ENCODE peak calls at places on chromosome 13, in four cellular contexts. Q is neural progenitor cell, Z is mesendoderm, L is GM23248. A is an unnamed sample.
A peak's percentile ranks its signal among the peaks of the same experiment; 100 is the strongest.

GRCh38 chr13:37107868-37108267 is 2.4 kb upstream of the CSNK1A1L start:
- DNase-seq in Q (no peak), Z (no peak), L (no peak), A (no peak)

GRCh38 chr13:24192811-24193162 is 32.3 kb downstream of the SPATA13 start:
- DNase-seq in Q (no peak), Z (no peak), L (no peak), A (peak; percentile 68)

GRCh38 chr13:57552441-57552840 is 79.1 kb upstream of the PCDH17 start:
- DNase-seq in Q (no peak), Z (no peak), L (no peak), A (no peak)

GRCh38 chr13:31722684-31723083 is 16.6 kb upstream of the RXFP2 start:
- DNase-seq in Q (no peak), Z (no peak), L (no peak), A (no peak)

GRCh38 chr13:107374038-107374437 is 806.1 kb upstream of the ARGLU1 start:
- DNase-seq in Q (no peak), Z (no peak), L (peak; percentile 28), A (no peak)

GRCh38 chr13:27007166-27007565 is 164.4 kb downstream of the USP12 start:
- DNase-seq in Q (peak; percentile 17), Z (no peak), L (no peak), A (peak; percentile 53)

GRCh38 chr13:50635504-50635903 is 208.0 kb downstream of the DLEU7 start:
- DNase-seq in Q (no peak), Z (peak; percentile 5), L (peak; percentile 39), A (no peak)

GRCh38 chr13:33312150-33312908 is 26.8 kb upstream of the STARD13 start:
- DNase-seq in Q (no peak), Z (peak; percentile 56), L (peak; percentile 45), A (no peak)

GRCh38 chr13:75762967-75763366 is 126.8 kb downstream of the LMO7 start:
- DNase-seq in Q (no peak), Z (no peak), L (no peak), A (no peak)

GRCh38 chr13:80239571-80240255 is 101.2 kb downstream of the SPRY2 start:
- DNase-seq in Q (no peak), Z (no peak), L (no peak), A (no peak)

GRCh38 chr13:37407156-37407555 is 191.4 kb downstream of the POSTN start:
- DNase-seq in Q (peak; percentile 6), Z (no peak), L (no peak), A (no peak)

GRCh38 chr13:36718686-36719085 is 44.9 kb downstream of the SERTM1 start:
- DNase-seq in Q (no peak), Z (no peak), L (no peak), A (no peak)

GRCh38 chr13:26503826-26504594 is 53.5 kb upstream of the WASF3 start:
- DNase-seq in Q (no peak), Z (no peak), L (no peak), A (no peak)

GRCh38 chr13:98142427-98143156 is at the start of gene FARP1:
- DNase-seq in Q (peak; percentile 94), Z (peak; percentile 84), L (peak; percentile 88), A (peak; percentile 89)

GRCh38 chr13:98143601-98144500 is 957 bp downstream of the FARP1 start:
- DNase-seq in Q (peak; percentile 63), Z (peak; percentile 27), L (peak; percentile 76), A (peak; percentile 55)

GRCh38 chr13:98141938-98142426 is 912 bp upstream of the FARP1 start:
- DNase-seq in Q (peak; percentile 69), Z (peak; percentile 70), L (no peak), A (peak; percentile 83)

GRCh38 chr13:98144501-98145350 is 1.8 kb downstream of the FARP1 start:
- DNase-seq in Q (peak; percentile 81), Z (peak; percentile 70), L (peak; percentile 79), A (peak; percentile 80)

GRCh38 chr13:98143157-98143553 is 261 bp downstream of the FARP1 start:
- DNase-seq in Q (no peak), Z (no peak), L (no peak), A (peak; percentile 85)
- H3K9ac ChIP-seq in Q (no peak overlapping the region), Z (peak overlapping the region; percentile 76), L (peak overlapping the region; percentile 94), A (no peak overlapping the region)

GRCh38 chr13:42883771-42884170 is 102.4 kb downstream of the FAM216B start:
- DNase-seq in Q (peak; percentile 32), Z (peak; percentile 78), L (peak; percentile 70), A (peak; percentile 56)
- H3K9ac ChIP-seq in Q (no peak overlapping the region), Z (no peak overlapping the region), L (peak overlapping the region; percentile 20), A (no peak overlapping the region)

GRCh38 chr13:29703421-29703820 is 107.9 kb upstream of the SLC7A1 start:
- DNase-seq in Q (no peak), Z (no peak), L (no peak), A (no peak)
- H3K9ac ChIP-seq in Q (no peak overlapping the region), Z (no peak overlapping the region), L (peak overlapping the region; percentile 70), A (no peak overlapping the region)

GRCh38 chr13:42996584-42996983 is 4.5 kb upstream of the EPSTI1 start:
- DNase-seq in Q (no peak), Z (no peak), L (peak; percentile 92), A (no peak)
- H3K9ac ChIP-seq in Q (no peak overlapping the region), Z (no peak overlapping the region), L (peak overlapping the region; percentile 49), A (no peak overlapping the region)

GRCh38 chr13:62747152-62747551 is 1331.5 kb upstream of the PCDH20 start:
- DNase-seq in Q (no peak), Z (peak; percentile 20), L (no peak), A (no peak)

GRCh38 chr13:62747629-62748028 is 1332.0 kb upstream of the PCDH20 start:
- DNase-seq in Q (no peak), Z (peak; percentile 51), L (peak; percentile 0), A (no peak)
- H3K9ac ChIP-seq in Q (no peak overlapping the region), Z (no peak overlapping the region), L (no peak overlapping the region), A (no peak overlapping the region)

DNA sequence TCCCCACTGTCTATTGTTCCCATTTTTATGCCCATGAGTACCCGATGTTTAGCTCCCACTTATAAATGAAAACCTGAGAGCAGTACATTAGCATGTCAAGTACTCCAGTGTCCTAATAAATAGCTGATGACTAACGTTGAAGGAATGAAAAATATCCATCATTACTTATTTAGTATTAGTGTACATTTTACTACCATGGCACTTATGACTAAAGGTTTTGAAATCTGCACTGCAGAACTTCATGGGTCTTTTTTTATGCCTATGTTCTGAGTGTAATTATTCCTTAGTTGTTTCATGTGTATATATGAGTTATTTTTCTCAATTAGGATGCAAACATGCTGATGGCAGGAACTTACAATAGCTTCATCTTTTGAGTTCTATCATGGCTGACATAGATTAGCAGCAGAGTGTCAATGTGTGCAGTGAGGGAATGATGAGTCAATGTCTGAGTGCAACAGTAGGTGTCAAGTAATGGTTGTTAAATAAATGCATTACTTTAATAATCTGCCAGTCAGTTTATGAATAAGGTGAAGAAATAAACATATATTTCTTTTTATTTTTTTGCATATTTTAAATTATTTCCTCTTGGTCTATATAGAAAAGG is 188.4 kb downstream of the ITGBL1 start:
- DNase-seq in Q (no peak), Z (no peak), L (peak; percentile 80), A (no peak)
- H3K9ac ChIP-seq in Q (no peak overlapping the region), Z (no peak overlapping the region), L (no peak overlapping the region), A (no peak overlapping the region)

GRCh38 chr13:108962652-108963051 is 333.2 kb downstream of the MYO16 start:
- DNase-seq in Q (no peak), Z (no peak), L (no peak), A (no peak)
- H3K9ac ChIP-seq in Q (no peak overlapping the region), Z (no peak overlapping the region), L (no peak overlapping the region), A (no peak overlapping the region)

DNA sequence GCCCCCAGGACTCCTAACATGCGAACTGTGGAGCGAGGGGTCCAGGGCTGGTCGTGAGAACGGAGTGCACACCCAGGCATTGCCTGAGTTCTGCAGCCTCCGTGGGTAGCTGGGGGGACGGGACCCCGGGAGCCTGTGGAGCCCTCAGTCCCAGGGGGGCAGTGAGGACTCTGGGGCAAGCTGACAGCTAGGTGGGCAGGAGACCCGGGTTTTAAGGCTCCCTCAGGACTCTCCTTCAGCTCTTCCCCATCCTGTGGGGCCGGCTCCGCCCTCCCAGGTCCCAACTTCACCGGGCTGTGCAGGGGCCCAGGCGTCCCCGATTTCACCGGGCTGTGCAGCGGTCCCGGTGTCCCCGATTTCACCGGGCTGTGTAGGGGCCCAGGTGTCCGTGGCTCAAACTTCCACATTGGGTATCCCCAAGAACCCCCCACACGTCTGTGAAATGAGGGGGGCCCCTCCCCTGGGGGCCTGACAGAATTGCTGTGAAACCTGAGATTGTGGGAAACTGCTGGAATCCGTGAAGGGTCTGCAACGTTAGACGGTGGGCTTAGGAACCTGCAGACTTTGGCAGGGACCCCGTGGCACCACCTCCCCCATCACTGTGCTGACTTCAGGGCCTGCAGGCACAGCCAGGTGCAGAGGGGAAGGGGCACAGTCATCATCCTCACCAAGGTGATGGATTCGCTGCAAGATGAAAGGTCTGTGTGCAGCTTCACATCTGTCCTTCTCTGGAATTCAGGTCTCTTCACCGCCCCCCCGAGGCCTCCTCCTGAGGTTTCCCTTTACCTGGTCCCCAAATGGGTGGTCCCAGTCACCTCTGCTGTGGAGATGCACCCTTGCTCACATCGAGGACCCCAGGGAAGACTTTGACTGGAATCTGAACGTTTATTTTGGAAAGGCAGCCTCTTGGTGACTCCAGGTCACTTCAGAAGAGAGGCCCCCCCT is 73.2 kb upstream of the MCF2L start:
- DNase-seq in Q (no peak), Z (no peak), L (no peak), A (no peak)
- H3K9ac ChIP-seq in Q (no peak overlapping the region), Z (no peak overlapping the region), L (no peak overlapping the region), A (no peak overlapping the region)

GRCh38 chr13:101406787-101407186 is 9.5 kb downstream of the NALCN start:
- DNase-seq in Q (no peak), Z (no peak), L (peak; percentile 35), A (no peak)
- H3K9ac ChIP-seq in Q (no peak overlapping the region), Z (no peak overlapping the region), L (no peak overlapping the region), A (no peak overlapping the region)

GRCh38 chr13:40769970-40770369 is 1.0 kb downstream of the MRPS31 start:
- DNase-seq in Q (no peak), Z (no peak), L (no peak), A (no peak)
- H3K9ac ChIP-seq in Q (peak overlapping the region; percentile 85), Z (peak overlapping the region; percentile 94), L (peak overlapping the region; percentile 87), A (peak overlapping the region; percentile 71)